ENCODE peak calls at places on chromosomes 6 and 20, in nine cellular contexts. One of them, this sample, is unnamed.

GRCh38 chr6:34317172-34317477 is 68.3 kb upstream of the SMIM29 start:
- DNase-seq in cardiac fibroblast: no peak
- DNase-seq in mucosa of descending colon: no peak
- DNase-seq in heart right ventricle: no peak
- DNase-seq in GM06990: no peak
- DNase-seq in SK-N-SH: no peak
- DNase-seq in astrocyte of the spinal cord: no peak
- DNase-seq in brain microvascular endothelial cell: no peak
- DNase-seq in neural progenitor cell: no peak
- DNase-seq in this sample: no peak

GRCh38 chr6:26224940-26225847 is 138.0 kb downstream of the HFE start:
- DNase-seq in SK-N-SH: peak
- DNase-seq in GM06990: no peak
- DNase-seq in astrocyte of the spinal cord: peak
- DNase-seq in mucosa of descending colon: no peak
- DNase-seq in brain microvascular endothelial cell: peak
- DNase-seq in heart right ventricle: no peak
- DNase-seq in neural progenitor cell: peak
- DNase-seq in cardiac fibroblast: peak
- DNase-seq in this sample: no peak

GRCh38 chr6:114952229-114952628 is 609.4 kb upstream of the HS3ST5 start:
- DNase-seq in mucosa of descending colon: no peak
- DNase-seq in astrocyte of the spinal cord: no peak
- DNase-seq in neural progenitor cell: no peak
- DNase-seq in brain microvascular endothelial cell: no peak
- DNase-seq in cardiac fibroblast: no peak
- DNase-seq in SK-N-SH: no peak
- DNase-seq in GM06990: no peak
- DNase-seq in heart right ventricle: no peak
- DNase-seq in this sample: no peak

GRCh38 chr6:35436071-35436865 is 15.9 kb upstream of the FANCE start:
- DNase-seq in GM06990: no peak
- DNase-seq in brain microvascular endothelial cell: no peak
- DNase-seq in mucosa of descending colon: peak
- DNase-seq in cardiac fibroblast: no peak
- DNase-seq in neural progenitor cell: no peak
- DNase-seq in SK-N-SH: no peak
- DNase-seq in heart right ventricle: no peak
- DNase-seq in astrocyte of the spinal cord: no peak
- DNase-seq in this sample: no peak

GRCh38 chr6:159061805-159062563 is 17.2 kb upstream of the TAGAP start:
- DNase-seq in heart right ventricle: no peak
- DNase-seq in cardiac fibroblast: no peak
- DNase-seq in brain microvascular endothelial cell: no peak
- DNase-seq in mucosa of descending colon: no peak
- DNase-seq in neural progenitor cell: no peak
- DNase-seq in GM06990: no peak
- DNase-seq in astrocyte of the spinal cord: no peak
- DNase-seq in SK-N-SH: no peak
- DNase-seq in this sample: no peak

GRCh38 chr20:36277546-36277945 is 28.6 kb upstream of the DLGAP4 start:
- DNase-seq in brain microvascular endothelial cell: no peak
- DNase-seq in neural progenitor cell: no peak
- DNase-seq in heart right ventricle: no peak
- DNase-seq in SK-N-SH: no peak
- DNase-seq in astrocyte of the spinal cord: no peak
- DNase-seq in mucosa of descending colon: no peak
- DNase-seq in cardiac fibroblast: no peak
- DNase-seq in GM06990: no peak
- DNase-seq in this sample: no peak

GRCh38 chr6:110017306-110017705 is 39.2 kb downstream of the GPR6 start:
- DNase-seq in mucosa of descending colon: no peak
- DNase-seq in brain microvascular endothelial cell: no peak
- DNase-seq in GM06990: no peak
- DNase-seq in heart right ventricle: no peak
- DNase-seq in cardiac fibroblast: no peak
- DNase-seq in astrocyte of the spinal cord: no peak
- DNase-seq in neural progenitor cell: no peak
- DNase-seq in SK-N-SH: no peak
- DNase-seq in this sample: no peak

GRCh38 chr20:6769953-6770831 is 2.7 kb downstream of the BMP2 start:
- DNase-seq in GM06990: peak
- DNase-seq in heart right ventricle: peak
- DNase-seq in mucosa of descending colon: peak
- DNase-seq in neural progenitor cell: peak
- DNase-seq in brain microvascular endothelial cell: peak
- DNase-seq in SK-N-SH: peak
- DNase-seq in astrocyte of the spinal cord: peak
- DNase-seq in cardiac fibroblast: peak
- DNase-seq in this sample: no peak

GRCh38 chr20:14012671-14013070 is 17.4 kb downstream of the MACROD2 start:
- DNase-seq in astrocyte of the spinal cord: no peak
- DNase-seq in brain microvascular endothelial cell: no peak
- DNase-seq in SK-N-SH: no peak
- DNase-seq in cardiac fibroblast: no peak
- DNase-seq in GM06990: no peak
- DNase-seq in neural progenitor cell: no peak
- DNase-seq in heart right ventricle: no peak
- DNase-seq in mucosa of descending colon: no peak
- DNase-seq in this sample: no peak

GRCh38 chr6:119739776-119740175 is 390.2 kb upstream of the MAN1A1 start:
- DNase-seq in heart right ventricle: no peak
- DNase-seq in neural progenitor cell: no peak
- DNase-seq in mucosa of descending colon: no peak
- DNase-seq in cardiac fibroblast: no peak
- DNase-seq in SK-N-SH: no peak
- DNase-seq in brain microvascular endothelial cell: no peak
- DNase-seq in astrocyte of the spinal cord: no peak
- DNase-seq in GM06990: no peak
- DNase-seq in this sample: no peak

GRCh38 chr20:38680492-38681118 is 43.7 kb upstream of the SLC32A1 start:
- DNase-seq in mucosa of descending colon: no peak
- DNase-seq in brain microvascular endothelial cell: peak
- DNase-seq in heart right ventricle: peak
- DNase-seq in cardiac fibroblast: peak
- DNase-seq in GM06990: no peak
- DNase-seq in neural progenitor cell: peak
- DNase-seq in SK-N-SH: no peak
- DNase-seq in astrocyte of the spinal cord: peak
- DNase-seq in this sample: no peak

GRCh38 chr6:53268858-53269608 is 79.7 kb downstream of the ELOVL5 start:
- DNase-seq in neural progenitor cell: no peak
- DNase-seq in cardiac fibroblast: no peak
- DNase-seq in brain microvascular endothelial cell: no peak
- DNase-seq in astrocyte of the spinal cord: no peak
- DNase-seq in mucosa of descending colon: no peak
- DNase-seq in SK-N-SH: no peak
- DNase-seq in GM06990: no peak
- DNase-seq in heart right ventricle: no peak
- DNase-seq in this sample: no peak

GRCh38 chr6:46638650-46639049 is 14.0 kb downstream of the CYP39A1 start:
- DNase-seq in heart right ventricle: no peak
- DNase-seq in astrocyte of the spinal cord: no peak
- DNase-seq in mucosa of descending colon: no peak
- DNase-seq in SK-N-SH: no peak
- DNase-seq in cardiac fibroblast: no peak
- DNase-seq in brain microvascular endothelial cell: no peak
- DNase-seq in neural progenitor cell: no peak
- DNase-seq in GM06990: no peak
- DNase-seq in this sample: no peak

GRCh38 chr6:165767228-165767627 is 104.2 kb upstream of the PDE10A start:
- DNase-seq in heart right ventricle: no peak
- DNase-seq in neural progenitor cell: no peak
- DNase-seq in brain microvascular endothelial cell: peak
- DNase-seq in GM06990: no peak
- DNase-seq in astrocyte of the spinal cord: peak
- DNase-seq in mucosa of descending colon: no peak
- DNase-seq in SK-N-SH: no peak
- DNase-seq in cardiac fibroblast: peak
- DNase-seq in this sample: no peak

GRCh38 chr6:13766201-13766634 is 48.1 kb downstream of the MCUR1 start:
- DNase-seq in SK-N-SH: no peak
- DNase-seq in brain microvascular endothelial cell: peak
- DNase-seq in astrocyte of the spinal cord: peak
- DNase-seq in GM06990: no peak
- DNase-seq in mucosa of descending colon: no peak
- DNase-seq in neural progenitor cell: no peak
- DNase-seq in cardiac fibroblast: peak
- DNase-seq in heart right ventricle: no peak
- DNase-seq in this sample: peak

GRCh38 chr6:158174514-158174913 is 6.4 kb downstream of the GTF2H5 start:
- DNase-seq in SK-N-SH: peak
- DNase-seq in heart right ventricle: no peak
- DNase-seq in cardiac fibroblast: peak
- DNase-seq in neural progenitor cell: no peak
- DNase-seq in GM06990: no peak
- DNase-seq in mucosa of descending colon: no peak
- DNase-seq in astrocyte of the spinal cord: peak
- DNase-seq in brain microvascular endothelial cell: peak
- DNase-seq in this sample: peak

GRCh38 chr20:25984933-25985332 is 288.3 kb upstream of the ZNF337 start:
- DNase-seq in heart right ventricle: peak
- DNase-seq in astrocyte of the spinal cord: peak
- DNase-seq in mucosa of descending colon: no peak
- DNase-seq in cardiac fibroblast: peak
- DNase-seq in SK-N-SH: no peak
- DNase-seq in GM06990: no peak
- DNase-seq in neural progenitor cell: no peak
- DNase-seq in brain microvascular endothelial cell: no peak
- DNase-seq in this sample: no peak

GRCh38 chr6:106275692-106276091 is 49.9 kb downstream of the ATG5 start:
- DNase-seq in heart right ventricle: no peak
- DNase-seq in astrocyte of the spinal cord: peak
- DNase-seq in brain microvascular endothelial cell: no peak
- DNase-seq in cardiac fibroblast: no peak
- DNase-seq in GM06990: no peak
- DNase-seq in SK-N-SH: no peak
- DNase-seq in mucosa of descending colon: no peak
- DNase-seq in neural progenitor cell: no peak
- DNase-seq in this sample: no peak

GRCh38 chr6:167825759-167826229 is 917 bp upstream of the AFDN start:
- DNase-seq in GM06990: peak
- DNase-seq in SK-N-SH: peak
- DNase-seq in astrocyte of the spinal cord: no peak
- DNase-seq in neural progenitor cell: peak
- DNase-seq in heart right ventricle: peak
- DNase-seq in cardiac fibroblast: no peak
- DNase-seq in mucosa of descending colon: peak
- DNase-seq in brain microvascular endothelial cell: no peak
- DNase-seq in this sample: no peak

GRCh38 chr6:132736239-132736638 is 21.5 kb downstream of the VNN2 start:
- DNase-seq in SK-N-SH: no peak
- DNase-seq in astrocyte of the spinal cord: no peak
- DNase-seq in GM06990: no peak
- DNase-seq in mucosa of descending colon: no peak
- DNase-seq in heart right ventricle: no peak
- DNase-seq in brain microvascular endothelial cell: no peak
- DNase-seq in cardiac fibroblast: peak
- DNase-seq in neural progenitor cell: no peak
- DNase-seq in this sample: no peak

GRCh38 chr6:132746049-132746448 is 11.7 kb downstream of the VNN2 start:
- DNase-seq in mucosa of descending colon: no peak
- DNase-seq in SK-N-SH: no peak
- DNase-seq in astrocyte of the spinal cord: no peak
- DNase-seq in neural progenitor cell: no peak
- DNase-seq in brain microvascular endothelial cell: no peak
- DNase-seq in heart right ventricle: no peak
- DNase-seq in cardiac fibroblast: no peak
- DNase-seq in GM06990: no peak
- DNase-seq in this sample: no peak

GRCh38 chr6:132742495-132742894 is 15.2 kb downstream of the VNN2 start:
- DNase-seq in brain microvascular endothelial cell: no peak
- DNase-seq in heart right ventricle: no peak
- DNase-seq in astrocyte of the spinal cord: no peak
- DNase-seq in SK-N-SH: no peak
- DNase-seq in cardiac fibroblast: peak
- DNase-seq in GM06990: no peak
- DNase-seq in mucosa of descending colon: no peak
- DNase-seq in neural progenitor cell: no peak
- DNase-seq in this sample: no peak

GRCh38 chr6:132741281-132741680 is 16.4 kb downstream of the VNN2 start:
- DNase-seq in astrocyte of the spinal cord: no peak
- DNase-seq in heart right ventricle: no peak
- DNase-seq in neural progenitor cell: no peak
- DNase-seq in brain microvascular endothelial cell: no peak
- DNase-seq in SK-N-SH: no peak
- DNase-seq in cardiac fibroblast: no peak
- DNase-seq in mucosa of descending colon: no peak
- DNase-seq in GM06990: no peak
- DNase-seq in this sample: no peak
- TF ChIP-seq CTCF in astrocyte of the spinal cord: no peak
- TF ChIP-seq CTCF in heart right ventricle: no peak
- TF ChIP-seq CTCF in neural progenitor cell: no peak
- TF ChIP-seq CTCF in brain microvascular endothelial cell: no peak
- TF ChIP-seq CTCF in SK-N-SH: no peak
- TF ChIP-seq CTCF in cardiac fibroblast: no peak
- TF ChIP-seq CTCF in mucosa of descending colon: no peak
- TF ChIP-seq CTCF in GM06990: no peak
- TF ChIP-seq CTCF in this sample: no peak

GRCh38 chr6:132115714-132116366 is 164.7 kb upstream of the CCN2 start:
- DNase-seq in cardiac fibroblast: peak
- DNase-seq in mucosa of descending colon: no peak
- DNase-seq in GM06990: no peak
- DNase-seq in neural progenitor cell: no peak
- DNase-seq in heart right ventricle: no peak
- DNase-seq in SK-N-SH: no peak
- DNase-seq in astrocyte of the spinal cord: no peak
- DNase-seq in brain microvascular endothelial cell: no peak
- DNase-seq in this sample: no peak
- H3K4me3 ChIP-seq in cardiac fibroblast: peak
- H3K4me3 ChIP-seq in mucosa of descending colon: no peak
- H3K4me3 ChIP-seq in GM06990: no peak
- H3K4me3 ChIP-seq in neural progenitor cell: no peak
- H3K4me3 ChIP-seq in heart right ventricle: peak
- H3K4me3 ChIP-seq in SK-N-SH: peak
- H3K4me3 ChIP-seq in astrocyte of the spinal cord: no peak
- H3K4me3 ChIP-seq in brain microvascular endothelial cell: no peak
- H3K4me3 ChIP-seq in this sample: peak

DNA sequence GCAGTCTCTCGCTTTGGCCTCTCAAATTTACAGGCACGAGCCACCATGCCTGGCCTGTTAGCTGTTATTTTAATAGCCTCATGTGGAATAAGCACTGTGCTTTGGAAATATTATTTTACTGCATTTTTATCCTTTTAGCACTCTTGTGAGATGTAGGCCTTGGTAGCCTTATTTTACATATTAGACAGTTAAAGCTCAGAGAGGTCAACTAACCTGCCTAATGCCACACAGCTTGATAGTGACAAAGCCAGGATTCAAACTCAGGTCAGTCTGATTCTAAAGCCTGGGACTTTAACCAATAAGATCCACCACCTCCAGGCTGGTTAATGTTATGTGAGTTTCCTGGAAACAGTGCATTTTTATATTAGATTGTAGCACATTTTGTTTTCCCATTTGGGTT is 9.5 kb downstream of the TNFAIP3 start:
- DNase-seq in GM06990: no peak
- DNase-seq in astrocyte of the spinal cord: no peak
- DNase-seq in heart right ventricle: no peak
- DNase-seq in mucosa of descending colon: no peak
- DNase-seq in brain microvascular endothelial cell: no peak
- DNase-seq in SK-N-SH: no peak
- DNase-seq in neural progenitor cell: no peak
- DNase-seq in cardiac fibroblast: no peak
- DNase-seq in this sample: no peak
- TF ChIP-seq CTCF in GM06990: no peak
- TF ChIP-seq CTCF in astrocyte of the spinal cord: no peak
- TF ChIP-seq CTCF in heart right ventricle: no peak
- TF ChIP-seq CTCF in mucosa of descending colon: no peak
- TF ChIP-seq CTCF in brain microvascular endothelial cell: no peak
- TF ChIP-seq CTCF in SK-N-SH: no peak
- TF ChIP-seq CTCF in neural progenitor cell: no peak
- TF ChIP-seq CTCF in cardiac fibroblast: no peak
- TF ChIP-seq CTCF in this sample: no peak

GRCh38 chr20:3168079-3168828 is 5.1 kb downstream of the LZTS3 start:
- DNase-seq in GM06990: no peak
- DNase-seq in heart right ventricle: no peak
- DNase-seq in neural progenitor cell: peak
- DNase-seq in cardiac fibroblast: no peak
- DNase-seq in astrocyte of the spinal cord: no peak
- DNase-seq in brain microvascular endothelial cell: no peak
- DNase-seq in SK-N-SH: peak
- DNase-seq in mucosa of descending colon: peak
- DNase-seq in this sample: no peak
- H3K4me3 ChIP-seq in GM06990: no peak
- H3K4me3 ChIP-seq in heart right ventricle: peak
- H3K4me3 ChIP-seq in neural progenitor cell: peak
- H3K4me3 ChIP-seq in cardiac fibroblast: no peak
- H3K4me3 ChIP-seq in astrocyte of the spinal cord: no peak
- H3K4me3 ChIP-seq in brain microvascular endothelial cell: no peak
- H3K4me3 ChIP-seq in SK-N-SH: no peak
- H3K4me3 ChIP-seq in mucosa of descending colon: no peak
- H3K4me3 ChIP-seq in this sample: no peak

This sample was measured in AG09309.